ENCODE peak calls at places on chromosomes 2 and 18, in six cellular contexts. P, C, D, H, A and S are unnamed samples.

GRCh38 chr2:60515751-60516226 is 37.7 kb downstream of the BCL11A start:
- DNase-seq in P (peak; percentile 84), C (peak; percentile 94), D (peak; percentile 57), H (peak; percentile 57), A (peak; percentile 76), S (peak; percentile 71)

GRCh38 chr2:122083256-122084048 is 328.0 kb downstream of the TSN start:
- DNase-seq in P (no peak), C (no peak), D (no peak), H (no peak), A (no peak), S (no peak)

GRCh38 chr2:235740821-235741220 is 247.0 kb downstream of the AGAP1 start:
- DNase-seq in P (peak; percentile 34), C (no peak), D (no peak), H (no peak), A (no peak), S (no peak)

GRCh38 chr2:141647353-141647752 is 483.5 kb downstream of the LRP1B start:
- DNase-seq in P (no peak), C (no peak), D (no peak), H (no peak), A (no peak), S (no peak)

GRCh38 chr2:12606472-12607000 is 110.2 kb upstream of the TRIB2 start:
- DNase-seq in P (no peak), C (peak; percentile 66), D (peak; percentile 52), H (peak; percentile 56), A (peak; percentile 67), S (no peak)

GRCh38 chr2:200405599-200406298 is 99.3 kb downstream of the SPATS2L start:
- DNase-seq in P (peak; percentile 89), C (peak; percentile 95), D (peak; percentile 89), H (peak; percentile 79), A (peak; percentile 87), S (peak; percentile 95)

GRCh38 chr2:217707116-217707742 is 295.6 kb downstream of the TNS1 start:
- DNase-seq in P (peak; percentile 90), C (peak; percentile 56), D (no peak), H (peak; percentile 31), A (peak; percentile 16), S (peak; percentile 85)

GRCh38 chr2:100673691-100674485 is 111.1 kb downstream of the PDCL3 start:
- DNase-seq in P (no peak), C (no peak), D (no peak), H (no peak), A (no peak), S (no peak)

GRCh38 chr18:3340015-3340681 is 78.2 kb downstream of the MYL12B start:
- DNase-seq in P (peak; percentile 33), C (peak; percentile 56), D (peak; percentile 9), H (no peak), A (peak; percentile 16), S (peak; percentile 42)

GRCh38 chr2:58930541-58930940 is 689.4 kb upstream of the FANCL start:
- DNase-seq in P (no peak), C (peak; percentile 2), D (no peak), H (no peak), A (no peak), S (no peak)

GRCh38 chr18:38362286-38362792 is 796.7 kb upstream of the CELF4 start:
- DNase-seq in P (no peak), C (no peak), D (no peak), H (no peak), A (no peak), S (no peak)

GRCh38 chr2:226906439-226906796 is 70.6 kb downstream of the RHBDD1 start:
- DNase-seq in P (no peak), C (no peak), D (no peak), H (no peak), A (no peak), S (no peak)

GRCh38 chr2:102355526-102356380 is at the start of gene IL18R1:
- DNase-seq in P (peak; percentile 76), C (peak; percentile 69), D (peak; percentile 79), H (peak; percentile 88), A (peak; percentile 80), S (peak; percentile 47)

GRCh38 chr2:190859347-190860297 is 21.0 kb upstream of the GLS start:
- DNase-seq in P (no peak), C (peak; percentile 62), D (no peak), H (peak; percentile 52), A (peak; percentile 47), S (no peak)

GRCh38 chr2:96500385-96501066 is 4.6 kb downstream of the NEURL3 start:
- DNase-seq in P (no peak), C (no peak), D (no peak), H (no peak), A (no peak), S (no peak)

GRCh38 chr2:128263902-128264331 is 54.8 kb downstream of the HS6ST1 start:
- DNase-seq in P (no peak), C (no peak), D (no peak), H (no peak), A (no peak), S (no peak)

GRCh38 chr18:48669991-48670750 is 131.3 kb downstream of the CTIF start:
- DNase-seq in P (no peak), C (no peak), D (no peak), H (no peak), A (no peak), S (no peak)

GRCh38 chr18:67682516-67682915 is 166.0 kb upstream of the DSEL start:
- DNase-seq in P (no peak), C (no peak), D (no peak), H (no peak), A (no peak), S (no peak)

GRCh38 chr2:50558182-50558581 is 473.8 kb downstream of the NRXN1 start:
- DNase-seq in P (no peak), C (no peak), D (no peak), H (no peak), A (no peak), S (no peak)

GRCh38 chr2:58972737-58973136 is 731.6 kb upstream of the FANCL start:
- DNase-seq in P (no peak), C (no peak), D (no peak), H (no peak), A (no peak), S (no peak)

GRCh38 chr18:77220726-77221125 is 28.9 kb upstream of the GALR1 start:
- DNase-seq in P (no peak), C (no peak), D (no peak), H (no peak), A (no peak), S (no peak)

GRCh38 chr2:200172521-200172920 is 134.0 kb upstream of the SPATS2L start:
- DNase-seq in P (no peak), C (no peak), D (no peak), H (no peak), A (no peak), S (no peak)

GRCh38 chr2:3639653-3640052 is 18.3 kb upstream of the ALLC start:
- DNase-seq in P (no peak), C (no peak), D (no peak), H (no peak), A (no peak), S (no peak)

GRCh38 chr2:179376881-179377280 is 112.2 kb upstream of the SESTD1 start:
- DNase-seq in P (no peak), C (peak; percentile 58), D (peak; percentile 65), H (no peak), A (peak; percentile 7), S (no peak)

GRCh38 chr2:233307565-233307964 is at the start of gene SAG:
- DNase-seq in P (no peak), C (no peak), D (no peak), H (no peak), A (no peak), S (no peak)

GRCh38 chr2:209348453-209348852 is 75.4 kb upstream of the MAP2 start:
- DNase-seq in P (no peak), C (no peak), D (no peak), H (no peak), A (no peak), S (no peak)

GRCh38 chr2:204885747-204886146 is 340.5 kb downstream of the PARD3B start:
- DNase-seq in P (no peak), C (no peak), D (no peak), H (peak; percentile 5), A (peak; percentile 14), S (no peak)

GRCh38 chr2:17578466-17578928 is 38.0 kb downstream of the VSNL1 start:
- DNase-seq in P (no peak), C (no peak), D (no peak), H (no peak), A (no peak), S (peak; percentile 10)

GRCh38 chr2:6642011-6642410 is 223.7 kb downstream of the CMPK2 start:
- DNase-seq in P (no peak), C (no peak), D (no peak), H (no peak), A (no peak), S (no peak)

DNA sequence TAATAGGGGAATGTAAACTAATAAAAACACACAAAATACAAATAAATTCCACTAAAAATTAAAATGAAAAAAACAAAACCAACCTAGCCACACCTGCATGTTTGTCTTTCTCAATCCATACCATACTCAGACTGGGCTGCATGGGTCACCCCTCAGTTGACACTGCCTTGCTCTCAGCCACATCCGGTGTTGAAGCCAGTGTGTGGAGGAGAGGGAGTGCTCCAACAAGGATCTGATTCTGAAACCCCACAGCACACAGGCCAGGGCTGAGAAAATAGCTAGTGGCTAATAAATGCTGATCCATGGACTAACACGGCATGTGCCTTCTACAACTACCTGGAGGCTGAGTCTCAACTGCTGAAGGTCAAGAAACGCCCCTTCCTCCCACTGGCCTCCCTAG is 13.7 kb downstream of the RND3 start:
- DNase-seq in P (no peak), C (peak; percentile 20), D (no peak), H (no peak), A (no peak), S (no peak)
- H3K4me3 ChIP-seq in P (no peak overlapping the region), C (no peak overlapping the region), D (peak overlapping the region; percentile 98), H (no peak overlapping the region), A (no peak overlapping the region), S (no peak overlapping the region)

GRCh38 chr2:42880738-42881525 is 88.5 kb upstream of the HAAO start:
- DNase-seq in P (no peak), C (no peak), D (no peak), H (no peak), A (no peak), S (no peak)

GRCh38 chr2:42878581-42878980 is 86.2 kb upstream of the HAAO start:
- DNase-seq in P (no peak), C (peak; percentile 44), D (no peak), H (no peak), A (no peak), S (peak; percentile 44)

GRCh38 chr2:42879116-42879705 is 86.8 kb upstream of the HAAO start:
- DNase-seq in P (no peak), C (no peak), D (no peak), H (no peak), A (no peak), S (no peak)

GRCh38 chr2:42881732-42882131 is 89.3 kb upstream of the HAAO start:
- DNase-seq in P (peak; percentile 93), C (peak; percentile 50), D (no peak), H (no peak), A (no peak), S (peak; percentile 98)

GRCh38 chr2:42879913-42880737 is 87.7 kb upstream of the HAAO start:
- DNase-seq in P (peak; percentile 44), C (no peak), D (no peak), H (peak; percentile 64), A (peak; percentile 64), S (peak; percentile 47)
- TF ChIP-seq CTCF in P (no peak), C (no peak), D (no peak), H (no peak), A (no peak), S (no peak)

GRCh38 chr2:64987001-64987962 is 1.9 kb upstream of the SLC1A4 start:
- DNase-seq in P (peak; percentile 73), C (peak; percentile 57), D (peak; percentile 25), H (peak; percentile 30), A (peak; percentile 36), S (peak; percentile 72)
- H3K4me3 ChIP-seq in P (no peak overlapping the region), C (peak overlapping the region; percentile 47), D (peak overlapping the region; percentile 74), H (no peak overlapping the region), A (peak overlapping the region; percentile 75), S (peak overlapping the region; percentile 74)

GRCh38 chr2:14563324-14563723 is 69.2 kb upstream of the LRATD1 start:
- DNase-seq in P (no peak), C (no peak), D (no peak), H (no peak), A (no peak), S (no peak)
- TF ChIP-seq CTCF in P (no peak), C (no peak), D (no peak), H (no peak), A (no peak), S (no peak)